ENCODE peak calls at places on chromosomes 13 and 19, in six cellular contexts. U, N, S, K, P and A are unnamed samples.

GRCh38 chr13:107512551-107512950 is 702.8 kb downstream of the LIG4 start:
- DNase-seq in U (no peak), S (no peak), P (no peak), N (no peak), K (peak), A (no peak)

GRCh38 chr19:49414256-49414655 is 9.0 kb downstream of the PTH2 start:
- DNase-seq in N (no peak), P (no peak), K (no peak), S (no peak), U (no peak), A (no peak)

GRCh38 chr13:20170931-20171330 is 10.1 kb upstream of the GJA3 start:
- DNase-seq in P (no peak), S (no peak), N (no peak), K (no peak), U (no peak), A (no peak)

GRCh38 chr19:10260141-10260584 is 8.1 kb downstream of the MRPL4 start:
- DNase-seq in K (no peak), S (no peak), U (no peak), P (no peak), N (no peak), A (no peak)

GRCh38 chr13:77779461-77780272 is 82.2 kb downstream of the SLAIN1 start:
- DNase-seq in N (no peak), K (peak), U (peak), P (peak), S (no peak), A (peak)

GRCh38 chr19:4534836-4535658 is at the start of gene PLIN5:
- DNase-seq in K (no peak), N (peak), S (no peak), P (peak), U (peak), A (peak)

GRCh38 chr19:34502582-34503545 is 21.3 kb downstream of the WTIP start:
- DNase-seq in U (peak), N (no peak), P (no peak), S (no peak), K (no peak), A (no peak)

GRCh38 chr19:44847144-44848035 is 1.3 kb downstream of the NECTIN2 start:
- DNase-seq in S (no peak), N (peak), U (peak), P (peak), K (no peak), A (no peak)

GRCh38 chr13:31007392-31007791 is 74.9 kb downstream of the TEX26 start:
- DNase-seq in U (no peak), N (no peak), S (no peak), K (no peak), P (no peak), A (no peak)

GRCh38 chr13:47126432-47126831 is 229.6 kb upstream of the HTR2A start:
- DNase-seq in S (no peak), K (no peak), P (no peak), U (no peak), N (no peak), A (no peak)

GRCh38 chr19:869245-870177 is 10.0 kb downstream of the CFD start:
- DNase-seq in S (peak), U (peak), P (no peak), N (peak), K (no peak), A (peak)

GRCh38 chr19:10390652-10391286 is 10.4 kb upstream of the TYK2 start:
- DNase-seq in P (peak), K (no peak), N (peak), U (peak), S (peak), A (peak)

GRCh38 chr19:29967623-29968022 is 25.6 kb downstream of the URI1 start:
- DNase-seq in P (no peak), S (no peak), K (no peak), N (no peak), U (no peak), A (no peak)

GRCh38 chr13:21053231-21053630 is 8.2 kb downstream of the LATS2 start:
- DNase-seq in P (no peak), N (no peak), U (no peak), K (no peak), S (no peak), A (no peak)